ENCODE peak calls at places on chromosome 19, in ten cellular contexts. One of them, this sample, is unnamed.

GRCh38 chr19:14317157-14317556 is 64.1 kb upstream of the ADGRE5 start:
- DNase-seq in AG09309: no peak
- DNase-seq in BJ: no peak
- DNase-seq in stimulated activated CD4-positive, alpha-beta T cell treated with anti-CD3 and anti-CD28 coated beads, TNF-alpha, amount 100 ng/mL, for 4 hours: no peak
- DNase-seq in NCI-H1417: no peak
- DNase-seq in activated CD8-positive, alpha-beta T cell treated with anti-CD3 and anti-CD28 coated beads, Interleukin-2, amount 10 ng/mL, durations not matched to agents 7 days and 5 days: no peak
- DNase-seq in GM04503: no peak
- DNase-seq in Karpas-422: no peak
- DNase-seq in posterior cingulate gyrus: no peak
- DNase-seq in small intestine: no peak
- DNase-seq in this sample: no peak

GRCh38 chr19:50060107-50060506 is 34.3 kb downstream of the ZNF473 start:
- DNase-seq in posterior cingulate gyrus: no peak
- DNase-seq in activated CD8-positive, alpha-beta T cell treated with anti-CD3 and anti-CD28 coated beads, Interleukin-2, amount 10 ng/mL, durations not matched to agents 7 days and 5 days: no peak
- DNase-seq in BJ: no peak
- DNase-seq in stimulated activated CD4-positive, alpha-beta T cell treated with anti-CD3 and anti-CD28 coated beads, TNF-alpha, amount 100 ng/mL, for 4 hours: no peak
- DNase-seq in AG09309: no peak
- DNase-seq in small intestine: no peak
- DNase-seq in NCI-H1417: no peak
- DNase-seq in Karpas-422: no peak
- DNase-seq in GM04503: no peak
- DNase-seq in this sample: no peak

GRCh38 chr19:49988433-49988832 is 27.5 kb upstream of the SIGLEC11 start:
- DNase-seq in GM04503: no peak
- DNase-seq in AG09309: no peak
- DNase-seq in small intestine: no peak
- DNase-seq in stimulated activated CD4-positive, alpha-beta T cell treated with anti-CD3 and anti-CD28 coated beads, TNF-alpha, amount 100 ng/mL, for 4 hours: no peak
- DNase-seq in BJ: no peak
- DNase-seq in activated CD8-positive, alpha-beta T cell treated with anti-CD3 and anti-CD28 coated beads, Interleukin-2, amount 10 ng/mL, durations not matched to agents 7 days and 5 days: no peak
- DNase-seq in Karpas-422: no peak
- DNase-seq in NCI-H1417: no peak
- DNase-seq in posterior cingulate gyrus: no peak
- DNase-seq in this sample: no peak

GRCh38 chr19:397941-398706 is 10.8 kb downstream of the C2CD4C start:
- DNase-seq in activated CD8-positive, alpha-beta T cell treated with anti-CD3 and anti-CD28 coated beads, Interleukin-2, amount 10 ng/mL, durations not matched to agents 7 days and 5 days: no peak
- DNase-seq in GM04503: no peak
- DNase-seq in NCI-H1417: no peak
- DNase-seq in BJ: no peak
- DNase-seq in stimulated activated CD4-positive, alpha-beta T cell treated with anti-CD3 and anti-CD28 coated beads, TNF-alpha, amount 100 ng/mL, for 4 hours: no peak
- DNase-seq in Karpas-422: no peak
- DNase-seq in small intestine: no peak
- DNase-seq in posterior cingulate gyrus: peak; percentile 58
- DNase-seq in AG09309: no peak
- DNase-seq in this sample: no peak

GRCh38 chr19:20423381-20424207 is 142.0 kb downstream of the ZNF737 start:
- DNase-seq in NCI-H1417: no peak
- DNase-seq in AG09309: no peak
- DNase-seq in BJ: no peak
- DNase-seq in small intestine: peak; percentile 1
- DNase-seq in stimulated activated CD4-positive, alpha-beta T cell treated with anti-CD3 and anti-CD28 coated beads, TNF-alpha, amount 100 ng/mL, for 4 hours: no peak
- DNase-seq in Karpas-422: no peak
- DNase-seq in posterior cingulate gyrus: no peak
- DNase-seq in GM04503: peak; percentile 35
- DNase-seq in activated CD8-positive, alpha-beta T cell treated with anti-CD3 and anti-CD28 coated beads, Interleukin-2, amount 10 ng/mL, durations not matched to agents 7 days and 5 days: peak; percentile 54
- DNase-seq in this sample: peak; percentile 68

GRCh38 chr19:10981496-10981895 is 20.7 kb downstream of the SMARCA4 start:
- DNase-seq in NCI-H1417: no peak
- DNase-seq in AG09309: no peak
- DNase-seq in GM04503: no peak
- DNase-seq in Karpas-422: no peak
- DNase-seq in small intestine: no peak
- DNase-seq in posterior cingulate gyrus: no peak
- DNase-seq in BJ: no peak
- DNase-seq in stimulated activated CD4-positive, alpha-beta T cell treated with anti-CD3 and anti-CD28 coated beads, TNF-alpha, amount 100 ng/mL, for 4 hours: no peak
- DNase-seq in activated CD8-positive, alpha-beta T cell treated with anti-CD3 and anti-CD28 coated beads, Interleukin-2, amount 10 ng/mL, durations not matched to agents 7 days and 5 days: no peak
- DNase-seq in this sample: no peak

GRCh38 chr19:2700660-2701360 is 1.7 kb downstream of the GNG7 start:
- DNase-seq in stimulated activated CD4-positive, alpha-beta T cell treated with anti-CD3 and anti-CD28 coated beads, TNF-alpha, amount 100 ng/mL, for 4 hours: no peak
- DNase-seq in BJ: no peak
- DNase-seq in small intestine: no peak
- DNase-seq in GM04503: no peak
- DNase-seq in activated CD8-positive, alpha-beta T cell treated with anti-CD3 and anti-CD28 coated beads, Interleukin-2, amount 10 ng/mL, durations not matched to agents 7 days and 5 days: no peak
- DNase-seq in Karpas-422: no peak
- DNase-seq in AG09309: no peak
- DNase-seq in NCI-H1417: no peak
- DNase-seq in posterior cingulate gyrus: peak; percentile 82
- DNase-seq in this sample: no peak

GRCh38 chr19:46147166-46147740 is 785 bp upstream of the IGFL2 start:
- DNase-seq in GM04503: no peak
- DNase-seq in BJ: no peak
- DNase-seq in stimulated activated CD4-positive, alpha-beta T cell treated with anti-CD3 and anti-CD28 coated beads, TNF-alpha, amount 100 ng/mL, for 4 hours: no peak
- DNase-seq in small intestine: no peak
- DNase-seq in NCI-H1417: no peak
- DNase-seq in AG09309: no peak
- DNase-seq in activated CD8-positive, alpha-beta T cell treated with anti-CD3 and anti-CD28 coated beads, Interleukin-2, amount 10 ng/mL, durations not matched to agents 7 days and 5 days: no peak
- DNase-seq in posterior cingulate gyrus: no peak
- DNase-seq in Karpas-422: no peak
- DNase-seq in this sample: no peak

GRCh38 chr19:40147693-40148347 is 43.4 kb upstream of the MAP3K10 start:
- DNase-seq in BJ: peak; percentile 17
- DNase-seq in AG09309: peak; percentile 46
- DNase-seq in activated CD8-positive, alpha-beta T cell treated with anti-CD3 and anti-CD28 coated beads, Interleukin-2, amount 10 ng/mL, durations not matched to agents 7 days and 5 days: no peak
- DNase-seq in stimulated activated CD4-positive, alpha-beta T cell treated with anti-CD3 and anti-CD28 coated beads, TNF-alpha, amount 100 ng/mL, for 4 hours: no peak
- DNase-seq in NCI-H1417: no peak
- DNase-seq in Karpas-422: no peak
- DNase-seq in posterior cingulate gyrus: peak; percentile 83
- DNase-seq in small intestine: no peak
- DNase-seq in GM04503: peak; percentile 47
- DNase-seq in this sample: no peak

GRCh38 chr19:532578-533484 is 1.3 kb downstream of the CDC34 start:
- DNase-seq in NCI-H1417: peak; percentile 75
- DNase-seq in posterior cingulate gyrus: peak; percentile 94
- DNase-seq in stimulated activated CD4-positive, alpha-beta T cell treated with anti-CD3 and anti-CD28 coated beads, TNF-alpha, amount 100 ng/mL, for 4 hours: no peak
- DNase-seq in small intestine: peak; percentile 57
- DNase-seq in Karpas-422: peak; percentile 67
- DNase-seq in GM04503: peak; percentile 36
- DNase-seq in AG09309: peak; percentile 18
- DNase-seq in activated CD8-positive, alpha-beta T cell treated with anti-CD3 and anti-CD28 coated beads, Interleukin-2, amount 10 ng/mL, durations not matched to agents 7 days and 5 days: peak; percentile 63
- DNase-seq in BJ: no peak
- DNase-seq in this sample: no peak

GRCh38 chr19:8361921-8362793 is 1.8 kb upstream of the ANGPTL4 start:
- DNase-seq in AG09309: peak; percentile 95
- DNase-seq in Karpas-422: no peak
- DNase-seq in BJ: peak; percentile 86
- DNase-seq in stimulated activated CD4-positive, alpha-beta T cell treated with anti-CD3 and anti-CD28 coated beads, TNF-alpha, amount 100 ng/mL, for 4 hours: no peak
- DNase-seq in activated CD8-positive, alpha-beta T cell treated with anti-CD3 and anti-CD28 coated beads, Interleukin-2, amount 10 ng/mL, durations not matched to agents 7 days and 5 days: no peak
- DNase-seq in NCI-H1417: no peak
- DNase-seq in small intestine: peak; percentile 98
- DNase-seq in posterior cingulate gyrus: peak; percentile 93
- DNase-seq in GM04503: peak; percentile 90
- DNase-seq in this sample: peak; percentile 95

GRCh38 chr19:4503224-4504170 is 14.8 kb downstream of the PLIN4 start:
- DNase-seq in BJ: no peak
- DNase-seq in small intestine: no peak
- DNase-seq in stimulated activated CD4-positive, alpha-beta T cell treated with anti-CD3 and anti-CD28 coated beads, TNF-alpha, amount 100 ng/mL, for 4 hours: no peak
- DNase-seq in Karpas-422: no peak
- DNase-seq in posterior cingulate gyrus: no peak
- DNase-seq in AG09309: no peak
- DNase-seq in activated CD8-positive, alpha-beta T cell treated with anti-CD3 and anti-CD28 coated beads, Interleukin-2, amount 10 ng/mL, durations not matched to agents 7 days and 5 days: no peak
- DNase-seq in NCI-H1417: no peak
- DNase-seq in GM04503: no peak
- DNase-seq in this sample: no peak

GRCh38 chr19:13859361-13859880 is 17.5 kb upstream of the NANOS3 start:
- DNase-seq in stimulated activated CD4-positive, alpha-beta T cell treated with anti-CD3 and anti-CD28 coated beads, TNF-alpha, amount 100 ng/mL, for 4 hours: no peak
- DNase-seq in Karpas-422: no peak
- DNase-seq in small intestine: no peak
- DNase-seq in GM04503: no peak
- DNase-seq in AG09309: no peak
- DNase-seq in activated CD8-positive, alpha-beta T cell treated with anti-CD3 and anti-CD28 coated beads, Interleukin-2, amount 10 ng/mL, durations not matched to agents 7 days and 5 days: no peak
- DNase-seq in NCI-H1417: no peak
- DNase-seq in posterior cingulate gyrus: no peak
- DNase-seq in BJ: no peak
- DNase-seq in this sample: no peak

GRCh38 chr19:17618919-17619318 is 63.5 kb downstream of the COLGALT1 start:
- DNase-seq in small intestine: no peak
- DNase-seq in stimulated activated CD4-positive, alpha-beta T cell treated with anti-CD3 and anti-CD28 coated beads, TNF-alpha, amount 100 ng/mL, for 4 hours: no peak
- DNase-seq in GM04503: no peak
- DNase-seq in Karpas-422: no peak
- DNase-seq in activated CD8-positive, alpha-beta T cell treated with anti-CD3 and anti-CD28 coated beads, Interleukin-2, amount 10 ng/mL, durations not matched to agents 7 days and 5 days: no peak
- DNase-seq in posterior cingulate gyrus: peak; percentile 9
- DNase-seq in NCI-H1417: no peak
- DNase-seq in AG09309: no peak
- DNase-seq in BJ: no peak
- DNase-seq in this sample: no peak

GRCh38 chr19:51640371-51640770 is 6.3 kb downstream of the SIGLEC14 start:
- DNase-seq in AG09309: no peak
- DNase-seq in Karpas-422: no peak
- DNase-seq in NCI-H1417: no peak
- DNase-seq in GM04503: no peak
- DNase-seq in small intestine: no peak
- DNase-seq in activated CD8-positive, alpha-beta T cell treated with anti-CD3 and anti-CD28 coated beads, Interleukin-2, amount 10 ng/mL, durations not matched to agents 7 days and 5 days: no peak
- DNase-seq in stimulated activated CD4-positive, alpha-beta T cell treated with anti-CD3 and anti-CD28 coated beads, TNF-alpha, amount 100 ng/mL, for 4 hours: no peak
- DNase-seq in posterior cingulate gyrus: no peak
- DNase-seq in BJ: no peak
- DNase-seq in this sample: no peak

GRCh38 chr19:887072-887471 is 5.9 kb downstream of the MED16 start:
- DNase-seq in NCI-H1417: no peak
- DNase-seq in BJ: peak; percentile 83
- DNase-seq in GM04503: no peak
- DNase-seq in activated CD8-positive, alpha-beta T cell treated with anti-CD3 and anti-CD28 coated beads, Interleukin-2, amount 10 ng/mL, durations not matched to agents 7 days and 5 days: no peak
- DNase-seq in posterior cingulate gyrus: peak; percentile 96
- DNase-seq in small intestine: no peak
- DNase-seq in Karpas-422: no peak
- DNase-seq in AG09309: peak; percentile 25
- DNase-seq in stimulated activated CD4-positive, alpha-beta T cell treated with anti-CD3 and anti-CD28 coated beads, TNF-alpha, amount 100 ng/mL, for 4 hours: no peak
- DNase-seq in this sample: no peak

GRCh38 chr19:40284501-40285352 is at the start of gene AKT2:
- DNase-seq in stimulated activated CD4-positive, alpha-beta T cell treated with anti-CD3 and anti-CD28 coated beads, TNF-alpha, amount 100 ng/mL, for 4 hours: peak; percentile 68
- DNase-seq in Karpas-422: peak; percentile 79
- DNase-seq in GM04503: no peak
- DNase-seq in BJ: no peak
- DNase-seq in small intestine: no peak
- DNase-seq in activated CD8-positive, alpha-beta T cell treated with anti-CD3 and anti-CD28 coated beads, Interleukin-2, amount 10 ng/mL, durations not matched to agents 7 days and 5 days: peak; percentile 77
- DNase-seq in AG09309: no peak
- DNase-seq in NCI-H1417: peak; percentile 93
- DNase-seq in posterior cingulate gyrus: peak; percentile 86
- DNase-seq in this sample: peak; percentile 67

GRCh38 chr19:3478409-3479176 is 1.7 kb downstream of the SMIM24 start:
- DNase-seq in posterior cingulate gyrus: no peak
- DNase-seq in AG09309: no peak
- DNase-seq in NCI-H1417: no peak
- DNase-seq in stimulated activated CD4-positive, alpha-beta T cell treated with anti-CD3 and anti-CD28 coated beads, TNF-alpha, amount 100 ng/mL, for 4 hours: no peak
- DNase-seq in GM04503: no peak
- DNase-seq in Karpas-422: peak; percentile 50
- DNase-seq in activated CD8-positive, alpha-beta T cell treated with anti-CD3 and anti-CD28 coated beads, Interleukin-2, amount 10 ng/mL, durations not matched to agents 7 days and 5 days: peak; percentile 65
- DNase-seq in small intestine: no peak
- DNase-seq in BJ: no peak
- DNase-seq in this sample: no peak

GRCh38 chr19:52687658-52688057 is 47.2 kb downstream of the ZNF611 start:
- DNase-seq in activated CD8-positive, alpha-beta T cell treated with anti-CD3 and anti-CD28 coated beads, Interleukin-2, amount 10 ng/mL, durations not matched to agents 7 days and 5 days: no peak
- DNase-seq in stimulated activated CD4-positive, alpha-beta T cell treated with anti-CD3 and anti-CD28 coated beads, TNF-alpha, amount 100 ng/mL, for 4 hours: no peak
- DNase-seq in GM04503: no peak
- DNase-seq in Karpas-422: no peak
- DNase-seq in BJ: no peak
- DNase-seq in small intestine: no peak
- DNase-seq in NCI-H1417: no peak
- DNase-seq in posterior cingulate gyrus: no peak
- DNase-seq in AG09309: no peak
- DNase-seq in this sample: no peak

GRCh38 chr19:4042064-4042730 is 24.5 kb downstream of the ZBTB7A start:
- DNase-seq in AG09309: no peak
- DNase-seq in BJ: no peak
- DNase-seq in NCI-H1417: no peak
- DNase-seq in Karpas-422: no peak
- DNase-seq in posterior cingulate gyrus: no peak
- DNase-seq in stimulated activated CD4-positive, alpha-beta T cell treated with anti-CD3 and anti-CD28 coated beads, TNF-alpha, amount 100 ng/mL, for 4 hours: no peak
- DNase-seq in GM04503: no peak
- DNase-seq in small intestine: no peak
- DNase-seq in activated CD8-positive, alpha-beta T cell treated with anti-CD3 and anti-CD28 coated beads, Interleukin-2, amount 10 ng/mL, durations not matched to agents 7 days and 5 days: no peak
- DNase-seq in this sample: no peak